ENCODE peak calls at places on chromosomes 1 and 21, in six cellular contexts. K, O, S, F, U and M are unnamed samples.

GRCh38 chr21:33414068-33414467 is 10.9 kb downstream of the IFNGR2 start:
- DNase-seq in F (no peak), U (no peak), K (no peak), O (no peak), S (no peak), M (no peak)

GRCh38 chr1:106651028-106651752 is 405.3 kb upstream of the PRMT6 start:
- DNase-seq in F (no peak), O (no peak), S (no peak), U (no peak), K (no peak), M (no peak)

GRCh38 chr1:193850745-193851144 is 664.3 kb upstream of the B3GALT2 start:
- DNase-seq in F (no peak), K (no peak), O (no peak), S (no peak), U (no peak), M (no peak)

GRCh38 chr1:208142632-208143390 is 101.4 kb downstream of the PLXNA2 start:
- DNase-seq in F (no peak), S (no peak), K (no peak), O (no peak), U (no peak), M (no peak)

GRCh38 chr1:14549897-14550635 is 48.4 kb upstream of the KAZN start:
- DNase-seq in F (no peak), U (no peak), S (no peak), K (no peak), O (no peak), M (no peak)

GRCh38 chr1:159012495-159012894 is 2.8 kb downstream of the IFI16 start:
- DNase-seq in F (no peak), S (no peak), O (no peak), U (no peak), K (no peak), M (peak; percentile 37)

GRCh38 chr1:155218854-155219591 is 10.5 kb downstream of the MTX1 start:
- DNase-seq in K (no peak), F (no peak), U (no peak), S (peak; percentile 66), O (no peak), M (peak; percentile 64)

GRCh38 chr1:196403803-196404690 is 204.2 kb downstream of the KCNT2 start:
- DNase-seq in K (no peak), F (no peak), S (peak; percentile 48), O (no peak), U (no peak), M (no peak)

GRCh38 chr1:25569599-25570458 is 26.4 kb downstream of the LDLRAP1 start:
- DNase-seq in O (no peak), U (no peak), F (no peak), K (no peak), S (no peak), M (peak; percentile 18)

GRCh38 chr21:24824209-24824608 is 783.1 kb downstream of the MRPL39 start:
- DNase-seq in F (no peak), O (no peak), U (no peak), K (no peak), S (no peak), M (no peak)

GRCh38 chr1:94636625-94637024 is 95.1 kb upstream of the F3 start:
- DNase-seq in S (no peak), U (no peak), O (no peak), K (no peak), F (no peak), M (peak; percentile 77)

GRCh38 chr1:68426594-68426993 is 23.2 kb downstream of the RPE65 start:
- DNase-seq in F (no peak), O (no peak), K (no peak), U (no peak), S (no peak), M (no peak)

GRCh38 chr1:21624577-21625389 is 44.4 kb downstream of the RAP1GAP start:
- DNase-seq in K (no peak), S (no peak), U (no peak), O (no peak), F (no peak), M (no peak)

GRCh38 chr1:99766378-99766800 is at the start of gene FRRS1:
- DNase-seq in S (peak; percentile 53), F (peak; percentile 71), K (peak; percentile 63), U (peak; percentile 60), O (peak; percentile 58), M (peak; percentile 94)

GRCh38 chr1:112515311-112516009 is 6.7 kb downstream of the WNT2B start:
- DNase-seq in S (peak; percentile 46), U (no peak), K (no peak), O (no peak), F (no peak), M (no peak)

GRCh38 chr1:75198761-75199160 is 64.6 kb downstream of the LHX8 start:
- DNase-seq in K (no peak), U (no peak), F (no peak), S (no peak), O (no peak), M (peak; percentile 3)

GRCh38 chr1:27635410-27636142 is 591 bp upstream of the FGR start:
- DNase-seq in F (no peak), S (no peak), K (no peak), U (no peak), O (no peak), M (no peak)

GRCh38 chr1:81731989-81732388 is 68.7 kb upstream of the ADGRL2 start:
- DNase-seq in S (no peak), F (peak; percentile 41), O (no peak), K (no peak), U (no peak), M (peak; percentile 72)

GRCh38 chr1:27346991-27347627 is 5.3 kb downstream of the SYTL1 start:
- DNase-seq in O (no peak), K (peak; percentile 57), S (no peak), F (no peak), U (no peak), M (peak; percentile 61)

GRCh38 chr1:211894312-211894711 is 63.7 kb upstream of the LPGAT1 start:
- DNase-seq in K (no peak), O (no peak), S (no peak), U (no peak), F (no peak), M (no peak)

GRCh38 chr1:183244466-183244865 is 58.4 kb downstream of the LAMC2 start:
- DNase-seq in U (peak; percentile 89), S (no peak), O (peak; percentile 58), K (peak; percentile 91), F (no peak), M (no peak)

GRCh38 chr1:19651141-19651737 is 7.1 kb downstream of the NBL1 start:
- DNase-seq in U (peak; percentile 66), F (no peak), S (peak; percentile 43), K (no peak), O (peak; percentile 79), M (peak; percentile 43)

GRCh38 chr1:230674581-230674980 is 32.3 kb downstream of the COG2 start:
- DNase-seq in U (no peak), K (no peak), S (no peak), O (no peak), F (no peak), M (no peak)

GRCh38 chr1:205276334-205277065 is 45.0 kb downstream of the NUAK2 start:
- DNase-seq in S (no peak), K (no peak), F (no peak), O (no peak), U (no peak), M (peak; percentile 80)

GRCh38 chr1:18176619-18177018 is 69.0 kb downstream of the IGSF21 start:
- DNase-seq in K (no peak), O (no peak), U (no peak), S (no peak), F (no peak), M (no peak)

GRCh38 chr1:199856381-199856780 is 171.1 kb upstream of the NR5A2 start:
- DNase-seq in O (no peak), S (no peak), U (no peak), F (no peak), K (no peak), M (peak; percentile 32)

GRCh38 chr1:172935062-172935592 is 115.6 kb downstream of the TNFSF18 start:
- DNase-seq in K (no peak), F (no peak), O (no peak), U (no peak), S (no peak), M (no peak)

GRCh38 chr1:103106426-103107321 is 1.6 kb downstream of the COL11A1 start:
- DNase-seq in K (peak; percentile 45), U (no peak), F (peak; percentile 36), S (peak; percentile 49), O (peak; percentile 31), M (peak; percentile 60)
- TF ChIP-seq CTCF in K (peak; percentile 39), U (peak; percentile 54), F (peak; percentile 60), S (peak; percentile 65), O (no peak), M (peak; percentile 59)

GRCh38 chr1:48572632-48573258 is 100.7 kb upstream of the SPATA6 start:
- DNase-seq in U (peak; percentile 50), F (peak; percentile 34), O (peak; percentile 60), K (no peak), S (peak; percentile 19), M (peak; percentile 63)
- TF ChIP-seq CTCF in U (peak; percentile 55), F (peak; percentile 19), O (no peak), K (no peak), S (peak; percentile 88), M (peak; percentile 75)

DNA sequence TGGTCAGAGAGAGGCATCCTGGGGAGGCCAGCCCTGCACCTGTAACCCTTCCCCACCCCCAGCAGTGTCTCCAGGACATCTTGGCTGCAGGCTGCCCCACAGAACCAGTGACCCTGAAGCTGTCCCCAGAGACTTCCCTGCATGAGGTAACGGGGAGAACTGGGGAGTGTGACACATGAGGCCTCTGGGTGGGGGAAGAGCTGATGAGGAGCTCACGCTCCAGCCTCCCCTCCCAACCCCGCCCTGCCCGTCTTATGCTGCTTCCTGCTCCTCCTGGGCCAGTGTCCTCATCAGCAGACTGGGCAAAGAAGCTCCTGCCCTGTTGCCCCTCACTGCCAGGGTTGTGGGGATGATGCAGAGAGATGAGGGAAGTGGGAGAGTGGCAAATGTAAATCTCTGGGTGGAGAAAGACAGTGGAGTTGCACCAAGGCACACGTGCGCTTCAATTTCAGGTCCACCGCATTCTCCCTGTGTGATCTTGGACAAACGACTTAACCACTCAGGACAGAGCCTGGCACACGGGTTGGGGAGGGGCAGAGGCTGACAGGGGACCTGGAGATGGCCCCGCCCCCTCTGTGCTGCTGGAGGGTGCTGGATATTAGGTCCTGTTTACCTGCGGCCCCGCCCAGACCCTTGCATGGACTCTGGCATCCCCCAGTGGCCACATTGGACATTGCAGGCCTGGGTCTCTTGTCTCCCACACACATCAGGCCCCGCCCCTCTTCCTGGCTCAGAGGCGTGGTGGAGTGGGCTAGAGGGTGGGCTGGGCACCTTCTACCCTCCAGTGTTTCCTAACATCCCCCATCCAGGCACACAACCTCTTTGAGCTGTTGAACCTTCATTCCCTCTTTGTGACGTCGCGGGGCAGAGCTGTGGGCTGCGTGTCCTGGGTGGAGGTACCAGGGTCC is 12.3 kb downstream of the CLCNKB start:
- DNase-seq in O (peak; percentile 91), F (peak; percentile 85), S (peak; percentile 66), U (peak; percentile 84), K (peak; percentile 91), M (peak; percentile 91)
- TF ChIP-seq CTCF in O (peak; percentile 92), F (peak; percentile 97), S (peak; percentile 98), U (peak; percentile 87), K (peak; percentile 89), M (peak; percentile 96)

GRCh38 chr1:6622396-6623152 is 2.1 kb upstream of the THAP3 start:
- DNase-seq in K (no peak), O (no peak), U (no peak), F (no peak), S (no peak), M (no peak)

GRCh38 chr1:6627031-6627430 is 2.4 kb downstream of the THAP3 start:
- DNase-seq in U (no peak), K (no peak), S (no peak), O (no peak), F (no peak), M (no peak)

GRCh38 chr1:6623269-6623965 is 1.3 kb upstream of the THAP3 start:
- DNase-seq in S (no peak), F (no peak), K (no peak), U (no peak), O (no peak), M (no peak)

GRCh38 chr1:6625579-6626149 is 996 bp downstream of the THAP3 start:
- DNase-seq in F (peak; percentile 34), S (peak; percentile 41), O (no peak), K (no peak), U (no peak), M (peak; percentile 66)

GRCh38 chr1:6624712-6625578 is at the start of gene THAP3:
- DNase-seq in K (peak; percentile 91), U (peak; percentile 92), S (peak; percentile 61), O (peak; percentile 91), F (peak; percentile 84), M (peak; percentile 89)
- TF ChIP-seq CTCF in K (no peak), U (peak; percentile 16), S (no peak), O (no peak), F (no peak), M (no peak)